ENCODE peak calls at places on chromosome 1, in four cellular contexts. S is psoas muscle, U is tibial nerve, B is PC-9. C is an unnamed sample.

GRCh38 chr1:33228935-33229487 is 27.3 kb upstream of the ZNF362 start:
- DNase-seq in U (peak; percentile 20), S (no peak), B (peak; percentile 59), C (no peak)

GRCh38 chr1:52520149-52520548 is 32.7 kb downstream of the TUT4 start:
- DNase-seq in S (no peak), U (no peak), B (no peak), C (no peak)

GRCh38 chr1:112704511-112704907 is 2.4 kb downstream of the RHOC start:
- DNase-seq in S (no peak), B (no peak), U (peak; percentile 58), C (no peak)

GRCh38 chr1:16318544-16318943 is 33.7 kb downstream of the FBXO42 start:
- DNase-seq in B (no peak), U (no peak), S (peak; percentile 61), C (no peak)

GRCh38 chr1:18641005-18641941 is 10.6 kb downstream of the PAX7 start:
- DNase-seq in U (no peak), S (no peak), B (no peak), C (no peak)

GRCh38 chr1:29112705-29113406 is 10.8 kb downstream of the TMEM200B start:
- DNase-seq in S (no peak), B (no peak), U (no peak), C (no peak)

GRCh38 chr1:223831755-223832636 is 13.8 kb downstream of the TP53BP2 start:
- DNase-seq in S (no peak), B (peak; percentile 90), U (no peak), C (no peak)

GRCh38 chr1:231626535-231626950 is at the start of gene DISC1:
- DNase-seq in U (peak; percentile 70), S (peak; percentile 88), B (peak; percentile 84), C (peak; percentile 63)

GRCh38 chr1:43531906-43532584 is 1.4 kb downstream of the PTPRF start:
- DNase-seq in U (no peak), S (no peak), B (no peak), C (no peak)

GRCh38 chr1:76901158-76901767 is 34.0 kb downstream of the ST6GALNAC5 start:
- DNase-seq in U (no peak), B (no peak), S (no peak), C (no peak)

GRCh38 chr1:181314010-181314409 is 169.3 kb upstream of the CACNA1E start:
- DNase-seq in U (no peak), S (no peak), B (no peak), C (no peak)

GRCh38 chr1:93692983-93693591 is 11.4 kb upstream of the BCAR3 start:
- DNase-seq in S (no peak), B (peak; percentile 98), U (no peak), C (no peak)

GRCh38 chr1:11963622-11964021 is 16.6 kb upstream of the MFN2 start:
- DNase-seq in U (no peak), S (no peak), B (no peak), C (no peak)

GRCh38 chr1:157784801-157785200 is 7.9 kb upstream of the FCRL2 start:
- DNase-seq in S (no peak), B (no peak), U (no peak), C (no peak)

C was measured in breast epithelium.